ENCODE peak calls at places on chromosomes 6 and 20, in four cellular contexts. G, L, W and A are unnamed samples.

GRCh38 chr6:81995548-81996289 is 243.2 kb upstream of the TENT5A start:
- DNase-seq in G (no peak), W (no peak), L (no peak), A (no peak)

GRCh38 chr20:28562510-28562898 is 2695.0 kb upstream of the DEFB115 start:
- DNase-seq in W (no peak), L (peak; percentile 15), G (peak; percentile 5), A (no peak)

GRCh38 chr20:1422756-1423155 is 29.9 kb upstream of the FKBP1A start:
- DNase-seq in L (no peak), G (no peak), W (no peak), A (no peak)

GRCh38 chr6:138428943-138429616 is 25.1 kb downstream of the HEBP2 start:
- DNase-seq in G (peak; percentile 75), W (no peak), L (peak; percentile 46), A (no peak)

GRCh38 chr6:138465007-138465645 is 34.2 kb downstream of the NHSL1 start:
- DNase-seq in L (no peak), W (no peak), G (peak; percentile 17), A (no peak)

GRCh38 chr20:62741701-62742491 is 33.3 kb downstream of the NTSR1 start:
- DNase-seq in L (no peak), G (no peak), W (no peak), A (no peak)

GRCh38 chr20:23147964-23148720 is 62.0 kb upstream of the CD93 start:
- DNase-seq in G (no peak), W (peak; percentile 54), L (peak; percentile 77), A (peak; percentile 87)

GRCh38 chr20:25296094-25297093 is 48.5 kb downstream of the PYGB start:
- DNase-seq in G (peak; percentile 47), W (no peak), L (peak; percentile 44), A (no peak)

GRCh38 chr6:163745566-163746400 is 331.3 kb downstream of the QKI start:
- DNase-seq in G (no peak), L (peak; percentile 35), W (no peak), A (no peak)

GRCh38 chr6:117266948-117267347 is 1.6 kb downstream of the VGLL2 start:
- DNase-seq in G (no peak), W (no peak), L (no peak), A (no peak)

GRCh38 chr20:46348972-46349741 is 40.9 kb upstream of the CDH22 start:
- DNase-seq in G (peak; percentile 87), W (peak; percentile 69), L (peak; percentile 81), A (no peak)

GRCh38 chr6:14305131-14305530 is 187.6 kb downstream of the CD83 start:
- DNase-seq in L (no peak), W (no peak), G (no peak), A (no peak)

GRCh38 chr6:100721256-100721655 is 159.9 kb downstream of the ASCC3 start:
- DNase-seq in W (no peak), L (no peak), G (no peak), A (no peak)

GRCh38 chr6:159395614-159396013 is 226.4 kb downstream of the FNDC1 start:
- DNase-seq in L (no peak), W (no peak), G (no peak), A (no peak)

GRCh38 chr6:106122306-106122940 is 36.3 kb downstream of the PRDM1 start:
- DNase-seq in L (no peak), G (no peak), W (no peak), A (no peak)

GRCh38 chr6:167932468-167933276 is 64.8 kb upstream of the KIF25 start:
- DNase-seq in G (no peak), W (no peak), L (no peak), A (no peak)

GRCh38 chr6:19812512-19813119 is 24.6 kb upstream of the ID4 start:
- DNase-seq in G (peak; percentile 66), W (no peak), L (peak; percentile 34), A (no peak)

GRCh38 chr6:101543796-101544195 is 150.3 kb downstream of the GRIK2 start:
- DNase-seq in L (no peak), G (no peak), W (no peak), A (no peak)

GRCh38 chr20:40110241-40110910 is 578.7 kb downstream of the MAFB start:
- DNase-seq in W (no peak), L (no peak), G (no peak), A (no peak)

GRCh38 chr6:75117701-75118100 is 88.2 kb downstream of the COL12A1 start:
- DNase-seq in G (no peak), L (no peak), W (no peak), A (no peak)

GRCh38 chr6:26521485-26522391 is 16.4 kb upstream of the HMGN4 start:
- DNase-seq in G (peak; percentile 86), L (peak; percentile 88), W (peak; percentile 75), A (peak; percentile 89)

GRCh38 chr6:5068153-5068751 is 16.9 kb upstream of the PPP1R3G start:
- DNase-seq in W (no peak), G (no peak), L (no peak), A (no peak)

GRCh38 chr6:53961679-53962370 is 149.4 kb upstream of the MLIP start:
- DNase-seq in W (no peak), G (peak; percentile 76), L (no peak), A (no peak)

GRCh38 chr6:37173573-37174195 is 3.7 kb downstream of the PIM1 start:
- DNase-seq in G (no peak), L (peak; percentile 65), W (no peak), A (no peak)

GRCh38 chr6:44253307-44254101 is 3.8 kb downstream of the SLC35B2 start:
- DNase-seq in G (peak; percentile 83), W (peak; percentile 66), L (no peak), A (no peak)

GRCh38 chr6:24659547-24659946 is 7.2 kb downstream of the TDP2 start:
- DNase-seq in L (no peak), W (no peak), G (peak; percentile 30), A (no peak)

GRCh38 chr20:25584905-25585704 is at the start of gene NINL:
- DNase-seq in G (peak; percentile 72), L (peak; percentile 24), W (peak; percentile 63), A (peak; percentile 73)

GRCh38 chr20:45066372-45066771 is 34.6 kb downstream of the KCNS1 start:
- DNase-seq in W (no peak), L (no peak), G (no peak), A (no peak)

GRCh38 chr6:18543061-18543460 is 155.9 kb downstream of the RNF144B start:
- DNase-seq in L (no peak), W (no peak), G (no peak), A (no peak)

GRCh38 chr6:18551228-18551627 is 164.1 kb downstream of the RNF144B start:
- DNase-seq in L (no peak), G (no peak), W (no peak), A (no peak)

GRCh38 chr6:18550119-18550518 is 163.0 kb downstream of the RNF144B start:
- DNase-seq in L (no peak), G (no peak), W (no peak), A (no peak)

GRCh38 chr6:18545726-18546125 is 158.6 kb downstream of the RNF144B start:
- DNase-seq in G (no peak), W (no peak), L (no peak), A (no peak)
- TF ChIP-seq POLR2AphosphoS5 in G (no peak), W (no peak), L (no peak), A (no peak)

DNA sequence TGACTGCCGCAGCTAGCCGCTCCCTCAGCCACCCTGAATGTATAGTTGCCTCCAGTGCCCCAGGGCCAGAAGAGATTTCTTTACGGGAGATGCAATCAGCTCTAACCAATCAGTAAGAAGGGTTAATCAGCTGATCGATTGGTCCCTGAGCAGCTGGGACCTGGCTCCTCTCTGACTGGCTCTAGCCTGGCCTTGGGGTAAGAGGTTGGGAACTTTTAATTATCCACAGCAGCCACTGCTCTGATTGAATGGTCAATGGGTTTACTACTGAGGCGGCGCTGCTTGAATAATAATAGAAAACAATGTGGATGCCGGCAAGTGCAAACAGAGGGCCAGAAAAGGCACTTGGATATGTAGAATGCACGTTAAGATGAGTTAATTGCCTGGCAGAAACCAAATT is 99.8 kb downstream of the TFAP2A start:
- DNase-seq in L (peak; percentile 13), W (no peak), G (peak; percentile 84), A (no peak)
- H3K4me1 ChIP-seq in L (peaks cover 20% of the 10 kb centered on the region), W (no peaks in the 10 kb centered on the region), G (peaks cover 67% of the 10 kb centered on the region), A (peaks cover 33% of the 10 kb centered on the region)

GRCh38 chr20:7996898-7997297 is 22.7 kb downstream of the TMX4 start:
- DNase-seq in G (no peak), W (no peak), L (no peak), A (no peak)
- H3K36me3 ChIP-seq in G (no peaks in the 10 kb centered on the region), W (peaks cover 82% of the 10 kb centered on the region), L (peaks cover 15% of the 10 kb centered on the region), A (peaks cover 76% of the 10 kb centered on the region)

GRCh38 chr6:16985484-16986284 is 116.2 kb upstream of the STMND1 start:
- DNase-seq in G (no peak), W (no peak), L (no peak), A (no peak)
- TF ChIP-seq POLR2AphosphoS5 in G (no peak), W (peak; percentile 25), L (no peak), A (no peak)

DNA sequence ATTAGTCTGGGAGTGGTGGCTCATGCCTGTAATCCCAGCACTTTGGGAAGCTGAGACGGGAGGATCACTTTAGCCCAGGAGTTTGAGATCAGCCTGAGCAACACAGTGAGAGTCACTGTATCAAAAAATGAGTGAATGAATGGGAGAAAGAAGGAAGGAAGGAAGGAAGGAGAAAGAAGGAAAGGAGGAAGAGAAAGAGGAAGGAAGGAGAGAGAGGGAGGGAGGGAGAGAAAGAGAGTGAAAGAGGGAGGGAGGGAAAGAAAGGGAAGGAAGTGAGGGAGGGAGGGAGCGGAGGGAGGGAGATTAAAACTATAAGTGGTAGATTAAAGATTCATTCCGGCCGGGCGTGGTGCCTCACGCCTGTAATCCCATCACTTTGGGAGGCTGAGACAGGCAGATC is 28.9 kb upstream of the RREB1 start:
- DNase-seq in G (no peak), W (no peak), L (no peak), A (no peak)
- H3K4me1 ChIP-seq in G (no peaks in the 10 kb centered on the region), W (no peaks in the 10 kb centered on the region), L (no peaks in the 10 kb centered on the region), A (no peaks in the 10 kb centered on the region)

GRCh38 chr6:227812-228338 is 64.4 kb upstream of the DUSP22 start:
- DNase-seq in G (no peak), W (no peak), L (no peak), A (no peak)

GRCh38 chr6:232896-233640 is 59.2 kb upstream of the DUSP22 start:
- DNase-seq in W (no peak), G (no peak), L (no peak), A (no peak)

GRCh38 chr6:228881-229651 is 63.2 kb upstream of the DUSP22 start:
- DNase-seq in G (no peak), W (no peak), L (no peak), A (no peak)

GRCh38 chr6:234706-235372 is 57.4 kb upstream of the DUSP22 start:
- DNase-seq in W (no peak), L (no peak), G (no peak), A (no peak)

GRCh38 chr6:231779-232178 is 60.5 kb upstream of the DUSP22 start:
- DNase-seq in W (no peak), G (no peak), L (no peak), A (no peak)
- H3K36me3 ChIP-seq in W (no peaks in the 10 kb centered on the region), G (no peaks in the 10 kb centered on the region), L (no peaks in the 10 kb centered on the region), A (no peaks in the 10 kb centered on the region)